ENCODE peak calls at places on chromosome 1, in six cellular contexts. H is left ventricle myocardium inferior, G is pancreas, F is ovary, Y is heart right ventricle, L is adrenal gland. E is an unnamed sample. For H3K27me3, the result is how much of the 10 kb centered on the place peaks cover.

GRCh38 chr1:78003882-78004718 is 639 bp upstream of the DNAJB4 start:
- DNase-seq in H (peak), G (no peak), F (peak), Y (peak), L (peak), E (peak)

GRCh38 chr1:118047650-118048224 is 118.2 kb downstream of the WDR3 start:
- DNase-seq in H (no peak), G (no peak), F (no peak), Y (no peak), L (no peak), E (no peak)

GRCh38 chr1:202214089-202214843 is 20.7 kb downstream of the LGR6 start:
- DNase-seq in H (no peak), G (no peak), F (no peak), Y (no peak), L (no peak), E (peak)

GRCh38 chr1:72011721-72012120 is 270.6 kb downstream of the NEGR1 start:
- DNase-seq in H (no peak), G (no peak), F (no peak), Y (no peak), L (no peak), E (no peak)

GRCh38 chr1:11176081-11176706 is 13.0 kb upstream of the ANGPTL7 start:
- DNase-seq in H (peak), G (no peak), F (no peak), Y (no peak), L (no peak), E (no peak)

GRCh38 chr1:170765712-170766330 is 101.9 kb downstream of the PRRX1 start:
- DNase-seq in H (no peak), G (no peak), F (no peak), Y (no peak), L (no peak), E (no peak)

GRCh38 chr1:179012033-179012432 is 13.7 kb upstream of the FAM20B start:
- DNase-seq in H (no peak), G (no peak), F (no peak), Y (no peak), L (no peak), E (no peak)

GRCh38 chr1:7070389-7071029 is 285.3 kb downstream of the CAMTA1 start:
- DNase-seq in H (peak), G (peak), F (peak), Y (peak), L (peak), E (peak)

GRCh38 chr1:210905944-210906453 is 227.9 kb downstream of the KCNH1 start:
- DNase-seq in H (no peak), G (no peak), F (no peak), Y (no peak), L (no peak), E (no peak)

GRCh38 chr1:202798260-202798659 is 10.0 kb downstream of the KDM5B start:
- DNase-seq in H (no peak), G (no peak), F (no peak), Y (no peak), L (no peak), E (no peak)

GRCh38 chr1:208837242-208837641 is 593.1 kb upstream of the PLXNA2 start:
- DNase-seq in H (no peak), G (no peak), F (no peak), Y (no peak), L (no peak), E (no peak)

GRCh38 chr1:67983867-67984266 is 66.6 kb downstream of the DIRAS3 start:
- DNase-seq in H (no peak), G (no peak), F (no peak), Y (peak), L (no peak), E (no peak)

GRCh38 chr1:95440511-95440910 is 206.5 kb downstream of the RWDD3 start:
- DNase-seq in H (no peak), G (no peak), F (no peak), Y (no peak), L (no peak), E (no peak)

GRCh38 chr1:198977909-198978308 is 339.1 kb downstream of the PTPRC start:
- DNase-seq in H (no peak), G (no peak), F (no peak), Y (no peak), L (no peak), E (no peak)

GRCh38 chr1:76868154-76868882 is 1.0 kb downstream of the ST6GALNAC5 start:
- DNase-seq in H (no peak), G (no peak), F (peak), Y (no peak), L (peak), E (peak)

GRCh38 chr1:30786264-30786991 is 28.9 kb upstream of the LAPTM5 start:
- DNase-seq in H (peak), G (no peak), F (no peak), Y (peak), L (no peak), E (no peak)

GRCh38 chr1:9426291-9426711 is 113.0 kb upstream of the SLC25A33 start:
- DNase-seq in H (no peak), G (no peak), F (no peak), Y (no peak), L (no peak), E (no peak)

GRCh38 chr1:110038271-110038670 is 3.8 kb downstream of the STRIP1 start:
- DNase-seq in H (no peak), G (no peak), F (no peak), Y (no peak), L (no peak), E (no peak)

GRCh38 chr1:111318483-111319000 is 27.9 kb downstream of the CHIA start:
- DNase-seq in H (no peak), G (no peak), F (no peak), Y (no peak), L (no peak), E (no peak)

GRCh38 chr1:208418667-208419066 is 174.5 kb upstream of the PLXNA2 start:
- DNase-seq in H (no peak), G (no peak), F (no peak), Y (no peak), L (no peak), E (no peak)

GRCh38 chr1:66436378-66437135 is 97.4 kb upstream of the SGIP1 start:
- DNase-seq in H (no peak), G (no peak), F (no peak), Y (no peak), L (no peak), E (no peak)

GRCh38 chr1:151368000-151368744 is 4.3 kb downstream of the SELENBP1 start:
- DNase-seq in H (no peak), G (peak), F (peak), Y (peak), L (peak), E (no peak)

GRCh38 chr1:202007703-202008489 is 2.5 kb upstream of the ELF3 start:
- DNase-seq in H (no peak), G (peak), F (no peak), Y (no peak), L (no peak), E (peak)

GRCh38 chr1:214976665-214977064 is 105.9 kb upstream of the KCNK2 start:
- DNase-seq in H (no peak), G (no peak), F (no peak), Y (no peak), L (no peak), E (no peak)

GRCh38 chr1:145891143-145891542 is 5.5 kb upstream of the ANKRD35 start:
- DNase-seq in H (no peak), G (no peak), F (no peak), Y (no peak), L (no peak), E (peak)

GRCh38 chr1:99682291-99682751 is 36.4 kb downstream of the PALMD start:
- DNase-seq in H (no peak), G (no peak), F (no peak), Y (no peak), L (no peak), E (no peak)

GRCh38 chr1:209900734-209901133 is 37.3 kb upstream of the SYT14 start:
- DNase-seq in H (no peak), G (no peak), F (no peak), Y (no peak), L (no peak), E (no peak)

GRCh38 chr1:50959303-50959912 is 659 bp downstream of the FAF1 start:
- DNase-seq in H (no peak), G (no peak), F (no peak), Y (peak), L (peak), E (peak)

GRCh38 chr1:34645919-34646318 is 108.9 kb upstream of the GJB5 start:
- DNase-seq in H (no peak), G (no peak), F (no peak), Y (no peak), L (no peak), E (no peak)

GRCh38 chr1:41846595-41846994 is 72.1 kb downstream of the HIVEP3 start:
- DNase-seq in H (no peak), G (no peak), F (no peak), Y (no peak), L (no peak), E (no peak)

GRCh38 chr1:205147191-205147590 is 25.4 kb upstream of the RBBP5 start:
- DNase-seq in H (no peak), G (no peak), F (no peak), Y (no peak), L (peak), E (no peak)

GRCh38 chr1:230458509-230458908 is 32.4 kb upstream of the PGBD5 start:
- DNase-seq in H (no peak), G (no peak), F (no peak), Y (no peak), L (no peak), E (no peak)

GRCh38 chr1:62727656-62728396 is 39.6 kb upstream of the DOCK7 start:
- DNase-seq in H (no peak), G (no peak), F (no peak), Y (no peak), L (no peak), E (no peak)

GRCh38 chr1:10897321-10897980 is 101.0 kb upstream of the CASZ1 start:
- DNase-seq in H (no peak), G (no peak), F (no peak), Y (no peak), L (no peak), E (no peak)

GRCh38 chr1:44890007-44890406 is 47.0 kb upstream of the PTCH2 start:
- DNase-seq in H (no peak), G (no peak), F (no peak), Y (no peak), L (no peak), E (no peak)

GRCh38 chr1:151416231-151416630 is 16.9 kb downstream of the PSMB4 start:
- DNase-seq in H (no peak), G (no peak), F (no peak), Y (no peak), L (peak), E (no peak)

GRCh38 chr1:202010042-202011015 is at the start of gene ELF3:
- DNase-seq in H (no peak), G (peak), F (peak), Y (no peak), L (no peak), E (peak)

GRCh38 chr1:235078927-235079381 is 49.7 kb downstream of the TOMM20 start:
- DNase-seq in H (no peak), G (no peak), F (no peak), Y (no peak), L (no peak), E (no peak)

GRCh38 chr1:167137285-167138192 is 43.7 kb downstream of the STYXL2 start:
- DNase-seq in H (no peak), G (no peak), F (no peak), Y (no peak), L (no peak), E (no peak)

GRCh38 chr1:2050482-2050792 is 226 bp downstream of the PRKCZ start:
- DNase-seq in H (no peak), G (no peak), F (no peak), Y (no peak), L (no peak), E (no peak)
- H3K27me3 ChIP-seq in H (half or more), G (under half), F (under half), Y (half or more), L (under half), E (half or more)

DNA sequence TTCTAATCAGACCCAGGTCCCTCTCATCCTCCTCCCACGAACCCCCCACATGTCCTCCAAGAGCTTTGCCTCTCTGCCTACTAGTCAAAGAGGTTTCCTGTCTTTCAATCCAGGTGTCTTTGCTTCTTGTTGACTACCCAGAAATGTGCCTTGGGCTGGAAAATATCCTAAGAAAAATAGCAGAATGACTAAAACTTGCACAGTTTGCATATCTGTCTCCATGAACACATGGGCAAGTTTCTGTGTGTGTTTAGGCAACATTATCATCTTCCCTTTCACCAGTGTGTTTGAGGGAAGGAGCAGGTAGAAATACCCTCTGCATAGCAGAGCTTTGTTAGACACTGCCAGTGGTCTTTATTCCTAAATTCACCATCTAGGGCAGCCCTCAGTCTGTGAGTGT is 1.5 kb downstream of the C1orf116 start:
- DNase-seq in H (no peak), G (no peak), F (no peak), Y (no peak), L (no peak), E (no peak)
- H3K4me3 ChIP-seq in H (no peak), G (no peak), F (no peak), Y (no peak), L (no peak), E (peak)

GRCh38 chr1:43614891-43615290 is 35.1 kb upstream of the KDM4A start:
- DNase-seq in H (no peak), G (no peak), F (no peak), Y (no peak), L (no peak), E (no peak)

GRCh38 chr1:43618521-43619313 is 31.2 kb upstream of the KDM4A start:
- DNase-seq in H (no peak), G (no peak), F (no peak), Y (no peak), L (no peak), E (peak)

GRCh38 chr1:43616383-43616782 is 33.6 kb upstream of the KDM4A start:
- DNase-seq in H (no peak), G (no peak), F (no peak), Y (no peak), L (no peak), E (peak)

GRCh38 chr1:43617668-43618067 is 32.3 kb upstream of the KDM4A start:
- DNase-seq in H (no peak), G (no peak), F (no peak), Y (no peak), L (no peak), E (no peak)

GRCh38 chr1:43617011-43617410 is 32.9 kb upstream of the KDM4A start:
- DNase-seq in H (no peak), G (no peak), F (no peak), Y (no peak), L (no peak), E (peak)
- H3K27me3 ChIP-seq in H (under half), G (under half), F (under half), Y (under half), L (under half), E (under half)

GRCh38 chr1:243250102-243250501 is 5.0 kb downstream of the CEP170 start:
- DNase-seq in H (no peak), G (no peak), F (no peak), Y (no peak), L (no peak), E (no peak)
- H3K4me3 ChIP-seq in H (peak), G (no peak), F (no peak), Y (no peak), L (no peak), E (no peak)

GRCh38 chr1:200041337-200042118 is 14.0 kb downstream of the NR5A2 start:
- DNase-seq in H (no peak), G (no peak), F (no peak), Y (no peak), L (no peak), E (no peak)
- H3K27me3 ChIP-seq in H (half or more), G (under half), F (under half), Y (half or more), L (half or more), E (half or more)

GRCh38 chr1:175015243-175015642 is 8.0 kb downstream of the MRPS14 start:
- DNase-seq in H (no peak), G (no peak), F (no peak), Y (no peak), L (no peak), E (no peak)
- H3K4me3 ChIP-seq in H (no peak), G (no peak), F (no peak), Y (no peak), L (no peak), E (no peak)